ENCODE peak calls at places on chromosome 6, in eight cellular contexts. Z is activated naive CD4-positive, alpha-beta T cell treated with anti-CD3 and anti-CD28 coated beads, Interleukin-2, amount 50 U/mL, for 72 hours; P is stimulated activated CD4-positive, alpha-beta T cell treated with anti-CD3 and anti-CD28 coated beads, Interleukin-4, amount 100 ng/mL, for 48 hours; K is fibroblast of the aortic adventitia; X is activated naive CD8-positive, alpha-beta T cell treated with anti-CD3 and anti-CD28 coated beads, Interleukin-2, amount 50 U/mL, for 24 hours; Y is neural crest cell; W is memory B cell; Q is progenitor cell of endocrine pancreas. G is an unnamed sample.

GRCh38 chr6:149636116-149636515 is 12.4 kb downstream of the KATNA1 start:
- DNase-seq in Z (no peak), P (no peak), K (peak; percentile 49), X (no peak), Y (no peak), W (no peak), Q (no peak), G (no peak)

GRCh38 chr6:168703970-168704369 is 263.0 kb downstream of the SMOC2 start:
- DNase-seq in Z (no peak), P (no peak), K (no peak), X (no peak), Y (no peak), W (no peak), Q (no peak), G (no peak)

GRCh38 chr6:152124432-152125074 is 317.1 kb downstream of the ESR1 start:
- DNase-seq in Z (no peak), P (no peak), K (peak; percentile 85), X (no peak), Y (no peak), W (no peak), Q (no peak), G (no peak)

GRCh38 chr6:39217177-39217864 is 12.0 kb downstream of the KCNK5 start:
- DNase-seq in Z (no peak), P (no peak), K (no peak), X (no peak), Y (no peak), W (no peak), Q (no peak), G (no peak)

GRCh38 chr6:106804238-106805016 is 170.1 kb downstream of the CD24 start:
- DNase-seq in Z (no peak), P (no peak), K (no peak), X (no peak), Y (no peak), W (no peak), Q (no peak), G (no peak)

GRCh38 chr6:148572676-148573335 is 174.0 kb upstream of the UST start:
- DNase-seq in Z (no peak), P (no peak), K (no peak), X (no peak), Y (no peak), W (no peak), Q (no peak), G (no peak)

GRCh38 chr6:31580807-31581437 is 1.3 kb downstream of the LTB start:
- DNase-seq in Z (peak; percentile 90), P (peak; percentile 85), K (peak; percentile 73), X (peak; percentile 95), Y (peak; percentile 91), W (peak; percentile 92), Q (peak; percentile 89), G (peak; percentile 39)

GRCh38 chr6:106133040-106133439 is 46.9 kb downstream of the PRDM1 start:
- DNase-seq in Z (no peak), P (no peak), K (no peak), X (no peak), Y (no peak), W (no peak), Q (no peak), G (no peak)

GRCh38 chr6:3085074-3085473 is 16.8 kb downstream of the RIPK1 start:
- DNase-seq in Z (no peak), P (no peak), K (peak; percentile 32), X (no peak), Y (no peak), W (no peak), Q (no peak), G (no peak)

GRCh38 chr6:24777227-24777626 is 2.5 kb downstream of the GMNN start:
- DNase-seq in Z (no peak), P (no peak), K (no peak), X (no peak), Y (no peak), W (no peak), Q (no peak), G (no peak)

GRCh38 chr6:88492824-88493223 is 326.7 kb upstream of the CNR1 start:
- DNase-seq in Z (no peak), P (no peak), K (peak; percentile 66), X (no peak), Y (no peak), W (no peak), Q (no peak), G (no peak)